ENCODE peak calls at places on chromosomes 3 and 15, in four cellular contexts. O is heart right ventricle; S is OCI-LY7; V is effector memory CD4-positive, alpha-beta T cell. N is an unnamed sample.

GRCh38 chr3:41682996-41683395 is 278.9 kb downstream of the ULK4 start:
- DNase-seq in O (no peak), S (no peak), V (no peak), N (no peak)

GRCh38 chr3:47283596-47284364 is 1.0 kb downstream of the KLHL18 start:
- DNase-seq in O (no peak), S (peak; percentile 52), V (no peak), N (peak; percentile 66)

GRCh38 chr3:158272071-158272470 is 162.2 kb downstream of the RSRC1 start:
- DNase-seq in O (no peak), S (no peak), V (no peak), N (no peak)

GRCh38 chr3:54960736-54961135 is 32.9 kb upstream of the LRTM1 start:
- DNase-seq in O (no peak), S (no peak), V (no peak), N (no peak)

GRCh38 chr15:25936004-25936403 is 72.9 kb upstream of the ATP10A start:
- DNase-seq in O (no peak), S (no peak), V (no peak), N (no peak)

GRCh38 chr3:10609134-10609533 is 103.7 kb upstream of the ATP2B2 start:
- DNase-seq in O (no peak), S (no peak), V (no peak), N (no peak)

GRCh38 chr15:40534371-40534770 is 30.5 kb downstream of the CCDC32 start:
- DNase-seq in O (no peak), S (no peak), V (no peak), N (peak; percentile 11)

GRCh38 chr3:53773586-53774368 is 72.4 kb downstream of the CHDH start:
- DNase-seq in O (no peak), S (no peak), V (no peak), N (no peak)

GRCh38 chr3:159170436-159171003 is 368.7 kb downstream of the MFSD1 start:
- DNase-seq in O (no peak), S (no peak), V (no peak), N (no peak)

GRCh38 chr15:25741253-25741575 is 121.9 kb downstream of the ATP10A start:
- DNase-seq in O (no peak), S (peak; percentile 24), V (no peak), N (no peak)

GRCh38 chr3:147405552-147406254 is 640 bp downstream of the ZIC4 start:
- DNase-seq in O (no peak), S (no peak), V (no peak), N (no peak)

GRCh38 chr15:31387483-31388118 is 61.0 kb downstream of the KLF13 start:
- DNase-seq in O (peak; percentile 83), S (no peak), V (no peak), N (peak; percentile 73)

GRCh38 chr3:143134446-143134845 is 14.9 kb downstream of the CHST2 start:
- DNase-seq in O (no peak), S (no peak), V (no peak), N (no peak)

GRCh38 chr3:169940486-169941181 is 26.0 kb upstream of the SEC62 start:
- DNase-seq in O (no peak), S (peak; percentile 99), V (no peak), N (no peak)

GRCh38 chr3:127218457-127218922 is 25.6 kb downstream of the PRR23E start:
- DNase-seq in O (no peak), S (no peak), V (no peak), N (no peak)

GRCh38 chr15:48242531-48242930 is 36.4 kb downstream of the SLC12A1 start:
- DNase-seq in O (no peak), S (no peak), V (no peak), N (no peak)

GRCh38 chr15:89812126-89812846 is 2.4 kb downstream of the ANPEP start:
- DNase-seq in O (no peak), S (no peak), V (no peak), N (peak; percentile 77)

GRCh38 chr3:49493901-49494300 is 23.8 kb downstream of the DAG1 start:
- DNase-seq in O (no peak), S (no peak), V (no peak), N (no peak)

GRCh38 chr15:65981837-65982696 is 112.8 kb downstream of the RAB11A start:
- DNase-seq in O (no peak), S (peak; percentile 75), V (peak; percentile 9), N (no peak)

GRCh38 chr3:122356402-122356801 is 26.6 kb downstream of the MIX23 start:
- DNase-seq in O (no peak), S (peak; percentile 11), V (no peak), N (no peak)

GRCh38 chr3:194465920-194466570 is 20.8 kb downstream of the ATP13A3 start:
- DNase-seq in O (no peak), S (no peak), V (no peak), N (no peak)

GRCh38 chr15:67167131-67167530 is 87.3 kb downstream of the AAGAB start:
- DNase-seq in O (no peak), S (no peak), V (no peak), N (no peak)

GRCh38 chr15:85837011-85837433 is 42.3 kb upstream of the KLHL25 start:
- DNase-seq in O (no peak), S (no peak), V (no peak), N (no peak)

GRCh38 chr3:183328823-183329222 is 75.8 kb downstream of the B3GNT5 start:
- DNase-seq in O (no peak), S (no peak), V (no peak), N (no peak)

GRCh38 chr3:114880078-114880477 is 267.0 kb downstream of the ZBTB20 start:
- DNase-seq in O (no peak), S (no peak), V (no peak), N (no peak)

GRCh38 chr15:40787344-40787841 is 17.6 kb downstream of the C15orf62 start:
- DNase-seq in O (no peak), S (peak; percentile 19), V (peak; percentile 16), N (no peak)

GRCh38 chr15:29071907-29072273 is 186.1 kb downstream of the APBA2 start:
- DNase-seq in O (no peak), S (no peak), V (no peak), N (no peak)

GRCh38 chr3:4980229-4981159 is 1.3 kb downstream of the BHLHE40 start:
- DNase-seq in O (peak; percentile 96), S (peak; percentile 67), V (peak; percentile 86), N (peak; percentile 75)
- H3K4me1 ChIP-seq in O (peaks cover 9% of the 10 kb centered on the region), S (peaks cover 33% of the 10 kb centered on the region), V (peaks cover 58% of the 10 kb centered on the region), N (peaks cover 51% of the 10 kb centered on the region)

GRCh38 chr3:131688370-131688769 is 185.6 kb upstream of the MRPL3 start:
- DNase-seq in O (no peak), S (no peak), V (no peak), N (no peak)
- H3K4me1 ChIP-seq in O (no peaks in the 10 kb centered on the region), S (no peaks in the 10 kb centered on the region), V (no peaks in the 10 kb centered on the region), N (no peaks in the 10 kb centered on the region)

DNA sequence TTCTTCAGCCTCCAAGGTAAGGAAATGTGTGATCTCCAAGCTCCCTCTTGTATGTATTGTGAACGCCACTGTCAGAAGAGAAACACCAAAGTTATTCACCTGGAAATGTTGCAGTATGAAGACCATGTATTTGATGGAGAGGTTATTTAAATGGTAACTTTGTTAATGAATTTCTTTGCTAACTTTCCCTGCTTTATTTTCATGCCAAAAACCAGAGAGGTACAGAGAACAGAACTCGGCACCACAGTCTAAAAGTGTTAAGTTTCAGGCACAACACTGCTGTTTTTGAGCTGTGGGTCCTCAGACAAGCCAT is 73.1 kb upstream of the TNFSF10 start:
- DNase-seq in O (no peak), S (no peak), V (no peak), N (no peak)
- H3K4me1 ChIP-seq in O (peaks cover 3% of the 10 kb centered on the region), S (no peaks in the 10 kb centered on the region), V (peaks cover 33% of the 10 kb centered on the region), N (no peaks in the 10 kb centered on the region)

DNA sequence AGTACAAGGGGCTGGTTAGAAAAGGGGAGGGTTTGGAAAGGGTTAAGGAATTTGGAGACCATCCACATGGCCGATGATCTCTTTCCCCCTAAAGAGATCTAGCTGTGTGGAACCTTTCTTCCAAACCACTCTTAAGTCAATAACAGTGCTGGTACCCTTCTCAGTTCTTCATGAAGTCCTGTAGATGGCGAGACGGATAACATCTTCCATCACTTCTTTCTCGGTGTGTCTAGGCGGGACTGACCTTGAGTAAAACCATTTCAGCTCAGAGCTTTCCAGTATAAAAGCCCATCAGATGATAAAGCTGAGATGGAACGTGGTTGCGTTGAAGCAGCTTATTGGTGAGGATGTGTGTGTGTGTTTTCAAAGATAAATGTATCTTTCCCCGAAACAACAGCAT is 151.5 kb upstream of the BHLHE40 start:
- DNase-seq in O (no peak), S (no peak), V (no peak), N (no peak)
- H3K4me1 ChIP-seq in O (peaks cover 16% of the 10 kb centered on the region), S (peaks cover 10% of the 10 kb centered on the region), V (peaks cover 92% of the 10 kb centered on the region), N (peaks cover 40% of the 10 kb centered on the region)

GRCh38 chr3:37130984-37131975 is 43.1 kb downstream of the LRRFIP2 start:
- DNase-seq in O (no peak), S (no peak), V (no peak), N (no peak)

GRCh38 chr3:37127340-37127739 is 47.0 kb downstream of the LRRFIP2 start:
- DNase-seq in O (no peak), S (no peak), V (no peak), N (no peak)

GRCh38 chr3:37130448-37130847 is 43.9 kb downstream of the LRRFIP2 start:
- DNase-seq in O (no peak), S (no peak), V (no peak), N (no peak)

GRCh38 chr3:37132334-37132733 is 42.0 kb downstream of the LRRFIP2 start:
- DNase-seq in O (no peak), S (no peak), V (no peak), N (no peak)

DNA sequence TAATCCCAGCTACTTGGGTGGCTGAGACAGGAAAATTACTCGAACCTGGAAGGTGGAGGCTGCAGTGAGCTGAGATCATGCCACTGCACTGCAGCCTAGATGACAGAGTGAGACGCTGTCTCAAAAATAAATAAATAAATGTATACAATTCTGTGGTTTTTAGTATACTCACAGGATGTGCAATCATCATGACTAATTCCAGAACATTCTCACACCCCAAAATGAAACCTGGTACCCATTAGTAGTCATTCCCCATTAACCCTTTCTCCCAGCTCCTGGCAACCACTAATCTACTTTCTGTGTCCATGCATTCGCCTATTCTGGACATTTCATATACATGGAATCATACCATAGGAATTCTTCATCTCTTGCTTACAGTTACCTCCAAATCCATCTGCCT is 44.5 kb downstream of the LRRFIP2 start:
- DNase-seq in O (no peak), S (no peak), V (no peak), N (no peak)
- H3K4me1 ChIP-seq in O (no peaks in the 10 kb centered on the region), S (no peaks in the 10 kb centered on the region), V (no peaks in the 10 kb centered on the region), N (no peaks in the 10 kb centered on the region)